ENCODE peak calls at places on chromosomes 5 and 9, in four cellular contexts. D is endodermal cell, F is tibial artery, O is aorta. W is an unnamed sample. For H3K36me3, the result is how much of the 10 kb centered on the place peaks cover.

GRCh38 chr5:55903121-55903701 is 52.1 kb downstream of the IL31RA start:
- DNase-seq in F (no peak), D (no peak), O (peak), W (peak)

GRCh38 chr5:31317642-31318041 is 124.2 kb downstream of the CDH6 start:
- DNase-seq in O (no peak), D (peak), F (no peak), W (no peak)

GRCh38 chr5:64158827-64159226 is 6.8 kb upstream of the RNF180 start:
- DNase-seq in F (no peak), O (no peak), D (no peak), W (no peak)

GRCh38 chr9:23824241-23825142 is 1.5 kb downstream of the ELAVL2 start:
- DNase-seq in F (no peak), O (no peak), D (peak), W (no peak)

GRCh38 chr5:6837095-6837494 is 123.9 kb downstream of the TENT4A start:
- DNase-seq in D (no peak), O (no peak), F (no peak), W (no peak)

GRCh38 chr5:160479926-160480325 is 58.3 kb downstream of the PTTG1 start:
- DNase-seq in F (no peak), O (no peak), D (no peak), W (peak)

GRCh38 chr5:79971156-79971555 is 19.9 kb downstream of the MTX3 start:
- DNase-seq in F (no peak), D (no peak), O (no peak), W (peak)

GRCh38 chr5:37506241-37506640 is 127.1 kb downstream of the WDR70 start:
- DNase-seq in D (no peak), O (no peak), F (no peak), W (no peak)

GRCh38 chr5:159052282-159053011 is 47.3 kb downstream of the EBF1 start:
- DNase-seq in O (no peak), F (no peak), D (peak), W (no peak)

GRCh38 chr5:138541511-138541910 is 1.5 kb downstream of the ETF1 start:
- DNase-seq in F (no peak), D (no peak), O (no peak), W (no peak)

GRCh38 chr9:30722065-30722464 is 1662.4 kb upstream of the ACO1 start:
- DNase-seq in O (no peak), F (no peak), D (no peak), W (no peak)

GRCh38 chr9:129990269-129991005 is 52.6 kb downstream of the FNBP1 start:
- DNase-seq in O (no peak), D (no peak), F (no peak), W (no peak)

GRCh38 chr5:107672212-107673105 is 1.7 kb upstream of the EFNA5 start:
- DNase-seq in O (peak), D (peak), F (peak), W (peak)

GRCh38 chr5:177980776-177981175 is 15.3 kb downstream of the PROP1 start:
- DNase-seq in O (no peak), F (no peak), D (peak), W (peak)

GRCh38 chr9:35618854-35619799 is 914 bp upstream of the CD72 start:
- DNase-seq in D (no peak), F (no peak), O (peak), W (no peak)

GRCh38 chr5:158952951-158953350 is 146.8 kb downstream of the EBF1 start:
- DNase-seq in O (no peak), F (no peak), D (no peak), W (no peak)

GRCh38 chr9:112784020-112784788 is 33.6 kb downstream of the SNX30 start:
- DNase-seq in O (no peak), D (peak), F (no peak), W (no peak)

GRCh38 chr9:135566552-135566951 is 5.0 kb downstream of the PAEP start:
- DNase-seq in F (no peak), D (peak), O (no peak), W (no peak)
- H3K4me3 ChIP-seq in F (no peak), D (no peak), O (no peak), W (no peak)

GRCh38 chr5:82669720-82670119 is 391.6 kb upstream of the RPS23 start:
- DNase-seq in F (no peak), D (no peak), O (no peak), W (no peak)
- H3K36me3 ChIP-seq in F (under half), D (under half), O (under half), W (under half)

DNA sequence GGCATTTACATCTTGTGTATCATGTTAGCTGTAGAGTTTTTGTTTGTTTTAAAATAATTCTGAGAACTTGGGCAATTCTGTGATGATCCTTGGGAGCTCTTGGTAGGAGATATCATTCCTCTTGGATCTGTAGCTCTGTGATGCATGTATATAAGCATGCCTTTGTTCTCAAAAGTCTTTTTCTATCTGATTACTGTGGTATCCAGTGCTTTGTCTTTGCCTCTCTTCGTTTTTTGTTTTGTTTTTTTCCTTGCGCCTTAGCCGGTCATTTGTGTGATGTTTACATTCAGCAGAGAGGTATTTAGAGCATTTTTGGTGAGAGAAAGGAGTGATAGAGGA is 110.0 kb downstream of the PAM start:
- DNase-seq in F (no peak), D (no peak), O (no peak), W (no peak)
- H3K4me3 ChIP-seq in F (peak), D (peak), O (peak), W (peak)

GRCh38 chr5:134571703-134572405 is 46.4 kb downstream of the JADE2 start:
- DNase-seq in O (no peak), F (no peak), D (no peak), W (no peak)

GRCh38 chr5:134568761-134569725 is 43.6 kb downstream of the JADE2 start:
- DNase-seq in O (peak), D (no peak), F (peak), W (peak)

GRCh38 chr5:134569758-134570364 is 44.4 kb downstream of the JADE2 start:
- DNase-seq in D (no peak), F (no peak), O (peak), W (no peak)

GRCh38 chr5:134570886-134571285 is 45.4 kb downstream of the JADE2 start:
- DNase-seq in D (no peak), O (no peak), F (no peak), W (no peak)

DNA sequence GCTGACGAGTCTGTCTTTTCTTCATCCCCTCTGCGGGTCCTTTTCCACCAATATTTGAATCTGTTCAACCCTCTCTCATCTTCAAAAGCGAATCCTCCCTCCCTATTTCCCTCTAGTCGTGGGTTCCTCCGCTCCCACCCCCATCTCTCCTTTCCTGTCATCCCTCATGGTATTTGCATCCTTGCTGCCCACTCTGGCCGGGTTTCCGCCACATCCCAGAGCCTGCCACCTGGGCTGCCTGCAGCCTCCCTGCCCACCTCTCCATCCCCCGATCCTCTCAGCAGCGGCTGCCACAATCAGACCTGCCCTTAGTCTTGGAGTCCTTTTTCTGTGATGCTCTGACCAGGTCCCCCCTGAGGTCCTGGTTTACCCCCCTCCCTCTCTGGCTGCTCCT is 44.9 kb downstream of the JADE2 start:
- DNase-seq in F (no peak), O (no peak), D (no peak), W (no peak)
- H3K36me3 ChIP-seq in F (half or more), O (under half), D (under half), W (half or more)

GRCh38 chr9:128657344-128657704 is 677 bp upstream of the DYNC2I2 start:
- DNase-seq in F (no peak), O (no peak), D (no peak), W (no peak)
- H3K4me3 ChIP-seq in F (peak), O (no peak), D (peak), W (peak)

DNA sequence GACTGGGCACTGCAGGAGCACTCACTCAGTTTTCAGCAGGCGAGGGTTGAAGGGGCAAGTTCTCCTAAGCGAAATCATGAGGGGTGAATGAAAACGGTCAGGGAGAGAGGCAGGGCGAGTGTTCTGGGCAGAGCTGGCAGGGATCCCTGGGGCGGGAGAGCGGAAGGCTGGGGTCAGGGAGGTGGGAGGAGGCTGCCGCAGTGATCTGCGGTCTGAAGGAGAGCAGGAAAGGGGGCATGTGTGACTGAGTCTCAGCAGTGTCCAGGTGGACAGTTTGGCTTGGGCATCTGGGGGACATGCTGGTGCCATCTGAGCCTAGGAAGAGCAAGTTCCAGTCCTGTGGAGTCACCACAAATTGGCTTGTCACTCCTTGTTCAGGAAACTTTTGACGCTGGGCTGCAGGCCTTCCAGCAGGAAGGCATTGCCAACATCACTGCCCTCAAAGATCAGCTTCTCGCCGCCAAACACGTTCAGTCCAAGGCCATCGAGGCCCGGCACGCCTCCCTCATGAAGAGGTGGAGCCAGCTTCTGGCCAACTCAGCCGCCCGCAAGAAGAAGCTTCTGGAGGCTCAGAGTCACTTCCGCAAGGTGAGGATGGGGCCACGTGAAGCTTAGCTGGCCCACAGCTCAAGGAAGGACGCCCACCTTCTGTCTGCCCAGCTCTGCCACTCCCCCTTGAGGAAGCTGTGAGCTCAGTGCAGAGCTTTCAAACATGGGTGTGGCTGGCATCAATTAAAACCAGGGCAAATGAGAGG is 31.1 kb downstream of the DYNC2I2 start:
- DNase-seq in O (peak), F (no peak), D (peak), W (no peak)
- H3K36me3 ChIP-seq in O (under half), F (half or more), D (half or more), W (half or more)

W was measured in MG63.